ENCODE peak calls at places on chromosome 9, in five cellular contexts. One of them, this sample, is unnamed.

GRCh38 chr9:21682376-21682775 is 120.1 kb upstream of the MTAP start:
- DNase-seq in mucosa of descending colon: no peak
- DNase-seq in OCI-LY7: no peak
- DNase-seq in cardiac muscle cell: no peak
- DNase-seq in SK-N-SH: no peak
- DNase-seq in this sample: no peak

GRCh38 chr9:76684213-76684612 is 80.0 kb upstream of the PCA3 start:
- DNase-seq in OCI-LY7: no peak
- DNase-seq in cardiac muscle cell: no peak
- DNase-seq in mucosa of descending colon: no peak
- DNase-seq in SK-N-SH: no peak
- DNase-seq in this sample: no peak

GRCh38 chr9:79734989-79735779 is 163.4 kb downstream of the TLE4 start:
- DNase-seq in SK-N-SH: no peak
- DNase-seq in mucosa of descending colon: no peak
- DNase-seq in cardiac muscle cell: no peak
- DNase-seq in OCI-LY7: no peak
- DNase-seq in this sample: no peak

GRCh38 chr9:113963017-113963620 is 87.0 kb downstream of the ZNF618 start:
- DNase-seq in OCI-LY7: peak; percentile 47
- DNase-seq in mucosa of descending colon: no peak
- DNase-seq in cardiac muscle cell: peak; percentile 59
- DNase-seq in SK-N-SH: peak; percentile 48
- DNase-seq in this sample: peak; percentile 46

GRCh38 chr9:77648458-77649108 is 461 bp upstream of the GNA14 start:
- DNase-seq in mucosa of descending colon: peak; percentile 79
- DNase-seq in OCI-LY7: no peak
- DNase-seq in SK-N-SH: no peak
- DNase-seq in cardiac muscle cell: peak; percentile 23
- DNase-seq in this sample: no peak

GRCh38 chr9:81394816-81395215 is 294.5 kb downstream of the TLE1 start:
- DNase-seq in cardiac muscle cell: no peak
- DNase-seq in OCI-LY7: no peak
- DNase-seq in mucosa of descending colon: no peak
- DNase-seq in SK-N-SH: peak; percentile 10
- DNase-seq in this sample: no peak

GRCh38 chr9:70113403-70114022 is 69.9 kb downstream of the MAMDC2 start:
- DNase-seq in SK-N-SH: peak; percentile 47
- DNase-seq in mucosa of descending colon: no peak
- DNase-seq in cardiac muscle cell: peak; percentile 57
- DNase-seq in OCI-LY7: peak; percentile 43
- DNase-seq in this sample: peak; percentile 74

GRCh38 chr9:532707-533106 is 308.8 kb upstream of the DMRT1 start:
- DNase-seq in SK-N-SH: no peak
- DNase-seq in cardiac muscle cell: no peak
- DNase-seq in mucosa of descending colon: no peak
- DNase-seq in OCI-LY7: no peak
- DNase-seq in this sample: no peak

GRCh38 chr9:78396087-78396486 is 99.2 kb downstream of the PSAT1 start:
- DNase-seq in mucosa of descending colon: no peak
- DNase-seq in cardiac muscle cell: no peak
- DNase-seq in OCI-LY7: no peak
- DNase-seq in SK-N-SH: no peak
- DNase-seq in this sample: no peak

GRCh38 chr9:86975086-86975485 is 27.8 kb upstream of the GAS1 start:
- DNase-seq in cardiac muscle cell: no peak
- DNase-seq in SK-N-SH: no peak
- DNase-seq in mucosa of descending colon: no peak
- DNase-seq in OCI-LY7: no peak
- DNase-seq in this sample: no peak
- H3K4me1 ChIP-seq in cardiac muscle cell: no peaks in the 10 kb centered on the region
- H3K4me1 ChIP-seq in SK-N-SH: peaks cover 3% of the 10 kb centered on the region
- H3K4me1 ChIP-seq in mucosa of descending colon: no peaks in the 10 kb centered on the region
- H3K4me1 ChIP-seq in OCI-LY7: no peaks in the 10 kb centered on the region
- H3K4me1 ChIP-seq in this sample: no peaks in the 10 kb centered on the region

DNA sequence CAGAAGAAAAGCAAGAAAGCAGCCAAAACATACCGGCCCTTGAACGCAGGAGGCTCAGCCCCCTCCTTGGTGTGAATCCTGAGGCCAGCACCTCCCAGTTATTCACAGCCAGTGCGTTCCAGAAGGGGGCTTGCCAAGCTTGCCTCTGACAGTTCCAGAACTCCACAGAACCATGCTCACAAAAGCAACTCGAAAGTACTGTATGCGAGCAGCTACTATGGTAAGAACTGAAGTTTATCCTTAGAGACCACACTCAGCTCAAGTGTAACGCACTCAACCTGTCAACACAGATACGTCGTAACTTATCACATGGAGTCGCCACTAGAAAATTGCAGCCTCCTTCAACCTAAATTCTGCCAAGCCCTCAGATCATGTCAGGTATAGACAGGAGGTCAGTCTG is 1.4 kb downstream of the UBAC1 start:
- DNase-seq in OCI-LY7: no peak
- DNase-seq in SK-N-SH: no peak
- DNase-seq in mucosa of descending colon: no peak
- DNase-seq in cardiac muscle cell: peak; percentile 80
- DNase-seq in this sample: no peak
- H3K4me3 ChIP-seq in OCI-LY7: peak overlapping the region; percentile 98
- H3K4me3 ChIP-seq in SK-N-SH: peak overlapping the region; percentile 90
- H3K4me3 ChIP-seq in mucosa of descending colon: no peak overlapping the region
- H3K4me3 ChIP-seq in cardiac muscle cell: peak overlapping the region; percentile 65
- H3K4me3 ChIP-seq in this sample: peak overlapping the region; percentile 88

GRCh38 chr9:92035687-92036410 is 79.4 kb downstream of the SPTLC1 start:
- DNase-seq in mucosa of descending colon: no peak
- DNase-seq in SK-N-SH: no peak
- DNase-seq in cardiac muscle cell: no peak
- DNase-seq in OCI-LY7: no peak
- DNase-seq in this sample: no peak
- H3K36me3 ChIP-seq in mucosa of descending colon: no peaks in the 10 kb centered on the region
- H3K36me3 ChIP-seq in SK-N-SH: peaks cover 48% of the 10 kb centered on the region
- H3K36me3 ChIP-seq in cardiac muscle cell: peaks cover 27% of the 10 kb centered on the region
- H3K36me3 ChIP-seq in OCI-LY7: peaks cover 70% of the 10 kb centered on the region
- H3K36me3 ChIP-seq in this sample: peaks cover 9% of the 10 kb centered on the region

GRCh38 chr9:124266826-124267201 is 9.1 kb downstream of the NEK6 start:
- DNase-seq in mucosa of descending colon: no peak
- DNase-seq in OCI-LY7: no peak
- DNase-seq in SK-N-SH: no peak
- DNase-seq in cardiac muscle cell: no peak
- DNase-seq in this sample: no peak

GRCh38 chr9:124267271-124267807 is 9.6 kb downstream of the NEK6 start:
- DNase-seq in cardiac muscle cell: no peak
- DNase-seq in mucosa of descending colon: peak; percentile 86
- DNase-seq in OCI-LY7: peak; percentile 53
- DNase-seq in SK-N-SH: no peak
- DNase-seq in this sample: no peak

GRCh38 chr9:124269556-124269955 is 11.8 kb downstream of the NEK6 start:
- DNase-seq in OCI-LY7: no peak
- DNase-seq in cardiac muscle cell: no peak
- DNase-seq in SK-N-SH: no peak
- DNase-seq in mucosa of descending colon: no peak
- DNase-seq in this sample: no peak

GRCh38 chr9:124266139-124266825 is 8.5 kb downstream of the NEK6 start:
- DNase-seq in mucosa of descending colon: no peak
- DNase-seq in SK-N-SH: no peak
- DNase-seq in cardiac muscle cell: no peak
- DNase-seq in OCI-LY7: no peak
- DNase-seq in this sample: no peak

DNA sequence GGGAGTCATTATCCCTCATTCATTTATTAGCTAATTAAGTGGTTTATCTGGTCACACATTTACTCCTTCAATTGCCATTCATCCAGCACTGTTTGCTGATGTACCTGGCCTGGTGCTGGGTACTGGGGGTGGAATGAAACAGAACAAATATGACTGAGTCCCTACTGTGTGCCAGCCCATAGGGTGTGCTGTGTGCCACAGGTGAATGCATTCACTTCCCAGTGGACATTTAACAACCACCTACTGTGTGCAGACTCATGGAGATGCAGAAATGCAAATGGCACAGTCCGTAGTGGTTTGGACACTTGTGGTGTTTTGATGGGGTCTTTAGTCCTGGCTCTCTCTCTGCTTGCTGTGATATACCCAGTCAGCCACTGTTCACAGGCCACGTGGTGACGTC is 10.5 kb downstream of the NEK6 start:
- DNase-seq in OCI-LY7: no peak
- DNase-seq in mucosa of descending colon: no peak
- DNase-seq in SK-N-SH: no peak
- DNase-seq in cardiac muscle cell: no peak
- DNase-seq in this sample: no peak
- H3K4me1 ChIP-seq in OCI-LY7: peaks cover 68% of the 10 kb centered on the region
- H3K4me1 ChIP-seq in mucosa of descending colon: peaks cover 70% of the 10 kb centered on the region
- H3K4me1 ChIP-seq in SK-N-SH: peaks cover 37% of the 10 kb centered on the region
- H3K4me1 ChIP-seq in cardiac muscle cell: no peaks in the 10 kb centered on the region
- H3K4me1 ChIP-seq in this sample: peaks cover under 1% of the 10 kb centered on the region

GRCh38 chr9:99762470-99762869 is 59.2 kb upstream of the NR4A3 start:
- DNase-seq in OCI-LY7: no peak
- DNase-seq in SK-N-SH: no peak
- DNase-seq in cardiac muscle cell: no peak
- DNase-seq in mucosa of descending colon: no peak
- DNase-seq in this sample: no peak
- H3K4me3 ChIP-seq in OCI-LY7: no peak overlapping the region
- H3K4me3 ChIP-seq in SK-N-SH: no peak overlapping the region
- H3K4me3 ChIP-seq in cardiac muscle cell: no peak overlapping the region
- H3K4me3 ChIP-seq in mucosa of descending colon: no peak overlapping the region
- H3K4me3 ChIP-seq in this sample: no peak overlapping the region

GRCh38 chr9:124297553-124297905 is 39.8 kb downstream of the NEK6 start:
- DNase-seq in cardiac muscle cell: no peak
- DNase-seq in SK-N-SH: no peak
- DNase-seq in OCI-LY7: no peak
- DNase-seq in mucosa of descending colon: no peak
- DNase-seq in this sample: no peak

GRCh38 chr9:124295097-124295794 is 37.5 kb downstream of the NEK6 start:
- DNase-seq in mucosa of descending colon: no peak
- DNase-seq in cardiac muscle cell: peak; percentile 61
- DNase-seq in SK-N-SH: peak; percentile 92
- DNase-seq in OCI-LY7: no peak
- DNase-seq in this sample: no peak

GRCh38 chr9:124296094-124296493 is 38.3 kb downstream of the NEK6 start:
- DNase-seq in SK-N-SH: peak; percentile 48
- DNase-seq in OCI-LY7: no peak
- DNase-seq in cardiac muscle cell: no peak
- DNase-seq in mucosa of descending colon: no peak
- DNase-seq in this sample: no peak

GRCh38 chr9:124297915-124298645 is 40.3 kb downstream of the NEK6 start:
- DNase-seq in SK-N-SH: no peak
- DNase-seq in OCI-LY7: no peak
- DNase-seq in mucosa of descending colon: no peak
- DNase-seq in cardiac muscle cell: no peak
- DNase-seq in this sample: no peak

DNA sequence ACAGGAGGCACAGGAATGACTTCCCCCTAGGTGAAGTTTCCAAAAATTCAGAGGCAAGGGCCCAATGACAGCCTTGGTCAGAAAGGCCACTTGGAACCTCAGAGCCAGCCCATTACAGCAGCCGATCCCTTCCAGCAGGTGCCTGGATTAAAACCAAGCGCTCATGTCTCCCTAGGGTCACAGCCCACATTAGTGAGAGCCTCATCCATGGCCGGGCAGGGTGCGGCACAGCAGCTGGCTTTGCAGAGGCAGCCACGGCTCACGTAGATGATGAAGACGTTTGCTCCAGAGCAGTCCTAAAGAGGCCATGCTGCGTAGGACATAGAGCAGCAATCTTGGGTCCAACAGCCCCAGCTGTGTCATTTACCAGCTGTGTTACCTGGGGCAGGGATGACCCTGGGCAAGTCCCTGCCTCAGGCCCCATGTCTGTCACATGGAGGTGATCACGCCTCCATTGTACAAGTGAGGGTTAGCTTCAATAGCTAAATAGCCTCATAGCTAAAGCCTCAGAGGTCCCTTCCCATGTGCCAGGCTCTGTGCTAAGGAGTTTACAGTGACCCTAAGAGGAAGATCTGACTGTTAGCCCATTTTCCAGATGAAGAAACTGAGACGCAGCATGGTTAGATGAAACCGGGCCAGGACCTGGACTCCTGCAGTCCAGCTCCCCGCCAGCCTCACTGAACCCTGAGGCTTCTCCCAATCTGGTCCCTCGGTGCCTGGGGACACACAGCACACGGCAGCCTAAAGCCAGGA is 39.2 kb downstream of the NEK6 start:
- DNase-seq in cardiac muscle cell: no peak
- DNase-seq in SK-N-SH: no peak
- DNase-seq in OCI-LY7: no peak
- DNase-seq in mucosa of descending colon: no peak
- DNase-seq in this sample: no peak
- H3K36me3 ChIP-seq in cardiac muscle cell: no peaks in the 10 kb centered on the region
- H3K36me3 ChIP-seq in SK-N-SH: peaks cover 4% of the 10 kb centered on the region
- H3K36me3 ChIP-seq in OCI-LY7: no peaks in the 10 kb centered on the region
- H3K36me3 ChIP-seq in mucosa of descending colon: no peaks in the 10 kb centered on the region
- H3K36me3 ChIP-seq in this sample: no peaks in the 10 kb centered on the region

GRCh38 chr9:107973451-107973850 is 483.9 kb upstream of the KLF4 start:
- DNase-seq in cardiac muscle cell: no peak
- DNase-seq in mucosa of descending colon: no peak
- DNase-seq in SK-N-SH: no peak
- DNase-seq in OCI-LY7: no peak
- DNase-seq in this sample: no peak
- H3K4me1 ChIP-seq in cardiac muscle cell: no peaks in the 10 kb centered on the region
- H3K4me1 ChIP-seq in mucosa of descending colon: peaks cover 7% of the 10 kb centered on the region
- H3K4me1 ChIP-seq in SK-N-SH: no peaks in the 10 kb centered on the region
- H3K4me1 ChIP-seq in OCI-LY7: no peaks in the 10 kb centered on the region
- H3K4me1 ChIP-seq in this sample: peaks cover 8% of the 10 kb centered on the region

GRCh38 chr9:129669141-129669718 is 3.8 kb downstream of the PRRX2 start:
- DNase-seq in cardiac muscle cell: no peak
- DNase-seq in mucosa of descending colon: no peak
- DNase-seq in SK-N-SH: no peak
- DNase-seq in OCI-LY7: no peak
- DNase-seq in this sample: no peak
- H3K4me3 ChIP-seq in cardiac muscle cell: no peak overlapping the region
- H3K4me3 ChIP-seq in mucosa of descending colon: no peak overlapping the region
- H3K4me3 ChIP-seq in SK-N-SH: no peak overlapping the region
- H3K4me3 ChIP-seq in OCI-LY7: no peak overlapping the region
- H3K4me3 ChIP-seq in this sample: no peak overlapping the region

DNA sequence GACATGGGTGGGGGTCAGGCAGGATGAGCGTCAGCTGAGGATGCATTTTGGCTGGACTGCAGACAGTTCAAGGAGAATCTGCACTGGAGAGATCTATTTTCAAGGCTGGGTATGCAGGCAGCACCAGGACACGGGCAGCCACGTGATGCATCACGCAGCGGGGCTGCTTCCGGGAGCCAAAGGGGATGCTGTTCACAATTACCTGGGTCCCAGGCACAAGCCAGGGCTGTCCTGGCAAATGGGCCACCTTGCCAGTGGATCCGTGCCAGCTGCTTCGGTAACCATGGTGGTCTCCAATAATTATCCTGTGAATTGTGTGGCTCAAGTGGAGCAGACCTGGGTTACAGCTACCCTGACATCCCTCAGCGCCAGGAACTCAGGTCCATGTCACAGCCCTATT is 17.5 kb downstream of the DBH start:
- DNase-seq in cardiac muscle cell: no peak
- DNase-seq in SK-N-SH: no peak
- DNase-seq in mucosa of descending colon: no peak
- DNase-seq in OCI-LY7: no peak
- DNase-seq in this sample: no peak
- H3K36me3 ChIP-seq in cardiac muscle cell: no peaks in the 10 kb centered on the region
- H3K36me3 ChIP-seq in SK-N-SH: no peaks in the 10 kb centered on the region
- H3K36me3 ChIP-seq in mucosa of descending colon: no peaks in the 10 kb centered on the region
- H3K36me3 ChIP-seq in OCI-LY7: no peaks in the 10 kb centered on the region
- H3K36me3 ChIP-seq in this sample: no peaks in the 10 kb centered on the region